ENCODE peak calls at places on chromosome 12, in nine cellular contexts. K is coronary artery, W is cerebellum, Y is brain microvascular endothelial cell, J is A172, T is mammary epithelial cell, N is SJSA1, R is kidney epithelial cell, F is uterus. O is an unnamed sample.

GRCh38 chr12:131089526-131090253 is 136.0 kb downstream of the ADGRD1 start:
- DNase-seq in K (peak), W (no peak), Y (no peak), J (no peak), T (no peak), N (peak), R (no peak), F (peak), O (no peak)

GRCh38 chr12:24728366-24728765 is 220.5 kb downstream of the BCAT1 start:
- DNase-seq in K (no peak), W (no peak), Y (peak), J (peak), T (peak), N (no peak), R (no peak), F (no peak), O (no peak)

GRCh38 chr12:45231515-45232145 is 15.7 kb downstream of the ANO6 start:
- DNase-seq in K (no peak), W (no peak), Y (peak), J (peak), T (peak), N (no peak), R (no peak), F (no peak), O (no peak)

GRCh38 chr12:40300490-40300889 is 75.7 kb downstream of the LRRK2 start:
- DNase-seq in K (no peak), W (no peak), Y (no peak), J (no peak), T (peak), N (no peak), R (no peak), F (no peak), O (no peak)

GRCh38 chr12:18382486-18382885 is 121.2 kb downstream of the PIK3C2G start:
- DNase-seq in K (no peak), W (no peak), Y (peak), J (peak), T (no peak), N (no peak), R (no peak), F (no peak), O (no peak)

GRCh38 chr12:32947203-32947795 is 50.7 kb upstream of the PKP2 start:
- DNase-seq in K (no peak), W (peak), Y (no peak), J (peak), T (peak), N (no peak), R (no peak), F (no peak), O (no peak)

GRCh38 chr12:68406134-68406576 is 74.0 kb upstream of the MDM1 start:
- DNase-seq in K (peak), W (peak), Y (peak), J (peak), T (peak), N (no peak), R (no peak), F (peak), O (no peak)

GRCh38 chr12:67928621-67929369 is 60.5 kb upstream of the IFNG-AS1 start:
- DNase-seq in K (no peak), W (no peak), Y (no peak), J (no peak), T (no peak), N (no peak), R (no peak), F (no peak), O (no peak)

GRCh38 chr12:22083167-22083566 is 37.1 kb downstream of the CMAS start:
- DNase-seq in K (no peak), W (peak), Y (peak), J (peak), T (peak), N (no peak), R (no peak), F (no peak), O (peak)